ENCODE peak calls at places on chromosome 19, in ten cellular contexts. One of them, this sample, is unnamed.

GRCh38 chr19:55005684-55006488 is 32.2 kb downstream of the GP6 start:
- DNase-seq in NB4: peak
- DNase-seq in D721Med: no peak
- DNase-seq in gastrocnemius medialis: peak
- DNase-seq in cardiac fibroblast: no peak
- DNase-seq in HCT116: peak
- DNase-seq in AG09309: no peak
- DNase-seq in tibial artery: no peak
- DNase-seq in fibroblast of lung: peak
- DNase-seq in CD14-positive monocyte: peak
- DNase-seq in this sample: peak

GRCh38 chr19:15448778-15449619 is 757 bp downstream of the WIZ start:
- DNase-seq in NB4: peak
- DNase-seq in D721Med: no peak
- DNase-seq in gastrocnemius medialis: no peak
- DNase-seq in cardiac fibroblast: peak
- DNase-seq in HCT116: no peak
- DNase-seq in AG09309: no peak
- DNase-seq in tibial artery: no peak
- DNase-seq in fibroblast of lung: no peak
- DNase-seq in CD14-positive monocyte: no peak
- DNase-seq in this sample: peak

GRCh38 chr19:33905937-33906577 is 109.4 kb downstream of the KCTD15 start:
- DNase-seq in NB4: no peak
- DNase-seq in D721Med: no peak
- DNase-seq in gastrocnemius medialis: no peak
- DNase-seq in cardiac fibroblast: peak
- DNase-seq in HCT116: no peak
- DNase-seq in AG09309: no peak
- DNase-seq in tibial artery: peak
- DNase-seq in fibroblast of lung: peak
- DNase-seq in CD14-positive monocyte: no peak
- DNase-seq in this sample: peak

GRCh38 chr19:39871886-39872866 is 26.0 kb upstream of the FBL start:
- DNase-seq in NB4: no peak
- DNase-seq in D721Med: no peak
- DNase-seq in gastrocnemius medialis: no peak
- DNase-seq in cardiac fibroblast: no peak
- DNase-seq in HCT116: no peak
- DNase-seq in AG09309: no peak
- DNase-seq in tibial artery: no peak
- DNase-seq in fibroblast of lung: no peak
- DNase-seq in CD14-positive monocyte: no peak
- DNase-seq in this sample: no peak

GRCh38 chr19:34778342-34778741 is 5.3 kb upstream of the ZNF599 start:
- DNase-seq in NB4: no peak
- DNase-seq in D721Med: no peak
- DNase-seq in gastrocnemius medialis: no peak
- DNase-seq in cardiac fibroblast: no peak
- DNase-seq in HCT116: no peak
- DNase-seq in AG09309: no peak
- DNase-seq in tibial artery: no peak
- DNase-seq in fibroblast of lung: no peak
- DNase-seq in CD14-positive monocyte: no peak
- DNase-seq in this sample: no peak

GRCh38 chr19:18663940-18664530 is 19.4 kb upstream of the CRTC1 start:
- DNase-seq in NB4: no peak
- DNase-seq in D721Med: no peak
- DNase-seq in gastrocnemius medialis: no peak
- DNase-seq in cardiac fibroblast: no peak
- DNase-seq in HCT116: no peak
- DNase-seq in AG09309: no peak
- DNase-seq in tibial artery: no peak
- DNase-seq in fibroblast of lung: no peak
- DNase-seq in CD14-positive monocyte: no peak
- DNase-seq in this sample: no peak

GRCh38 chr19:33804021-33804799 is 7.5 kb downstream of the KCTD15 start:
- DNase-seq in NB4: no peak
- DNase-seq in D721Med: no peak
- DNase-seq in gastrocnemius medialis: no peak
- DNase-seq in cardiac fibroblast: peak
- DNase-seq in HCT116: no peak
- DNase-seq in AG09309: no peak
- DNase-seq in tibial artery: peak
- DNase-seq in fibroblast of lung: peak
- DNase-seq in CD14-positive monocyte: no peak
- DNase-seq in this sample: no peak

GRCh38 chr19:13350761-13351160 is 155.5 kb downstream of the CACNA1A start:
- DNase-seq in NB4: no peak
- DNase-seq in D721Med: no peak
- DNase-seq in gastrocnemius medialis: no peak
- DNase-seq in cardiac fibroblast: no peak
- DNase-seq in HCT116: no peak
- DNase-seq in AG09309: no peak
- DNase-seq in tibial artery: no peak
- DNase-seq in fibroblast of lung: no peak
- DNase-seq in CD14-positive monocyte: no peak
- DNase-seq in this sample: no peak

GRCh38 chr19:10227215-10227971 is 3.7 kb downstream of the S1PR2 start:
- DNase-seq in NB4: no peak
- DNase-seq in D721Med: no peak
- DNase-seq in gastrocnemius medialis: no peak
- DNase-seq in cardiac fibroblast: peak
- DNase-seq in HCT116: no peak
- DNase-seq in AG09309: no peak
- DNase-seq in tibial artery: peak
- DNase-seq in fibroblast of lung: no peak
- DNase-seq in CD14-positive monocyte: no peak
- DNase-seq in this sample: peak

GRCh38 chr19:4974855-4975469 is 6.0 kb downstream of the KDM4B start:
- DNase-seq in NB4: no peak
- DNase-seq in D721Med: no peak
- DNase-seq in gastrocnemius medialis: no peak
- DNase-seq in cardiac fibroblast: no peak
- DNase-seq in HCT116: no peak
- DNase-seq in AG09309: no peak
- DNase-seq in tibial artery: no peak
- DNase-seq in fibroblast of lung: no peak
- DNase-seq in CD14-positive monocyte: no peak
- DNase-seq in this sample: no peak

GRCh38 chr19:53867225-53868090 is at the start of gene MYADM:
- DNase-seq in NB4: peak
- DNase-seq in D721Med: peak
- DNase-seq in gastrocnemius medialis: peak
- DNase-seq in cardiac fibroblast: peak
- DNase-seq in HCT116: peak
- DNase-seq in AG09309: peak
- DNase-seq in tibial artery: peak
- DNase-seq in fibroblast of lung: peak
- DNase-seq in CD14-positive monocyte: peak
- DNase-seq in this sample: peak

GRCh38 chr19:15540435-15540834 is 32.1 kb downstream of the CYP4F22 start:
- DNase-seq in NB4: no peak
- DNase-seq in D721Med: no peak
- DNase-seq in gastrocnemius medialis: no peak
- DNase-seq in cardiac fibroblast: no peak
- DNase-seq in HCT116: no peak
- DNase-seq in AG09309: no peak
- DNase-seq in tibial artery: no peak
- DNase-seq in fibroblast of lung: no peak
- DNase-seq in CD14-positive monocyte: no peak
- DNase-seq in this sample: no peak

GRCh38 chr19:44847144-44848035 is 1.3 kb downstream of the NECTIN2 start:
- DNase-seq in NB4: no peak
- DNase-seq in D721Med: no peak
- DNase-seq in gastrocnemius medialis: no peak
- DNase-seq in cardiac fibroblast: peak
- DNase-seq in HCT116: peak
- DNase-seq in AG09309: no peak
- DNase-seq in tibial artery: peak
- DNase-seq in fibroblast of lung: peak
- DNase-seq in CD14-positive monocyte: no peak
- DNase-seq in this sample: peak

GRCh38 chr19:19540707-19541515 is 2.8 kb downstream of the CILP2 start:
- DNase-seq in NB4: peak
- DNase-seq in D721Med: no peak
- DNase-seq in gastrocnemius medialis: no peak
- DNase-seq in cardiac fibroblast: peak
- DNase-seq in HCT116: peak
- DNase-seq in AG09309: no peak
- DNase-seq in tibial artery: no peak
- DNase-seq in fibroblast of lung: peak
- DNase-seq in CD14-positive monocyte: no peak
- DNase-seq in this sample: peak

GRCh38 chr19:32719611-32720059 is at the start of gene TDRD12:
- DNase-seq in NB4: no peak
- DNase-seq in D721Med: no peak
- DNase-seq in gastrocnemius medialis: no peak
- DNase-seq in cardiac fibroblast: no peak
- DNase-seq in HCT116: no peak
- DNase-seq in AG09309: no peak
- DNase-seq in tibial artery: no peak
- DNase-seq in fibroblast of lung: no peak
- DNase-seq in CD14-positive monocyte: no peak
- DNase-seq in this sample: no peak
- TF ChIP-seq CTCF in NB4: no peak
- TF ChIP-seq CTCF in D721Med: no peak
- TF ChIP-seq CTCF in gastrocnemius medialis: no peak
- TF ChIP-seq CTCF in cardiac fibroblast: no peak
- TF ChIP-seq CTCF in HCT116: no peak
- TF ChIP-seq CTCF in AG09309: no peak
- TF ChIP-seq CTCF in tibial artery: no peak
- TF ChIP-seq CTCF in fibroblast of lung: no peak
- TF ChIP-seq CTCF in CD14-positive monocyte: no peak
- TF ChIP-seq CTCF in this sample: no peak

GRCh38 chr19:45865269-45865948 is 1.3 kb downstream of the FOXA3 start:
- DNase-seq in NB4: peak
- DNase-seq in D721Med: no peak
- DNase-seq in gastrocnemius medialis: no peak
- DNase-seq in cardiac fibroblast: no peak
- DNase-seq in HCT116: no peak
- DNase-seq in AG09309: no peak
- DNase-seq in tibial artery: no peak
- DNase-seq in fibroblast of lung: no peak
- DNase-seq in CD14-positive monocyte: no peak
- DNase-seq in this sample: no peak

GRCh38 chr19:45862564-45863334 is at the start of gene SYMPK:
- DNase-seq in NB4: peak
- DNase-seq in D721Med: peak
- DNase-seq in gastrocnemius medialis: peak
- DNase-seq in cardiac fibroblast: peak
- DNase-seq in HCT116: peak
- DNase-seq in AG09309: peak
- DNase-seq in tibial artery: peak
- DNase-seq in fibroblast of lung: peak
- DNase-seq in CD14-positive monocyte: peak
- DNase-seq in this sample: peak

GRCh38 chr19:45863840-45864628 is at the start of gene FOXA3:
- DNase-seq in NB4: peak
- DNase-seq in D721Med: peak
- DNase-seq in gastrocnemius medialis: no peak
- DNase-seq in cardiac fibroblast: peak
- DNase-seq in HCT116: no peak
- DNase-seq in AG09309: no peak
- DNase-seq in tibial artery: no peak
- DNase-seq in fibroblast of lung: peak
- DNase-seq in CD14-positive monocyte: no peak
- DNase-seq in this sample: peak

GRCh38 chr19:45863335-45863839 is 440 bp upstream of the SYMPK start:
- DNase-seq in NB4: no peak
- DNase-seq in D721Med: no peak
- DNase-seq in gastrocnemius medialis: no peak
- DNase-seq in cardiac fibroblast: no peak
- DNase-seq in HCT116: no peak
- DNase-seq in AG09309: no peak
- DNase-seq in tibial artery: no peak
- DNase-seq in fibroblast of lung: no peak
- DNase-seq in CD14-positive monocyte: no peak
- DNase-seq in this sample: no peak

DNA sequence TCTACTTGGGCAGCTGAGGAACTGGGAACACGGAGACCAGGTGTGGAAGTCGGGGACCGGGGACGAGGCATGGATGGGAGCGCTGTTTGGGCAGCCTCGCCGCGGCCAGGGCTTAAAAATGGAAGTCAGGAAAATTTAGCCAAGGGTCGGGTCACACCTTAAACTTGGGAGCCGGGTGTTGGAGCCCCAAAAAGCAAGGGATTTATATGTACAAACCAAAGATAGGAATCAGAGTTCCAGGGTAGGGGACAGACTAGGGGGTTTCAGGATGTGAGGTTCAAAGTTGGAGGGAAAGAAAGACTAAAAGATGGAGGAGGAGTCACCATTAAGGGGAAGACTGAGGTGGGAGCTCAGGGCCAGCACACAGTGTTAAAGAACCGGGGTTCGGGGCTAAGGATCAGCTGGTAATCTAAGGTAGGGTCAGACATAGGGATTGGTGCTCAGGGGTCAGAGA is 530 bp downstream of the FOXA3 start:
- DNase-seq in NB4: peak
- DNase-seq in D721Med: no peak
- DNase-seq in gastrocnemius medialis: no peak
- DNase-seq in cardiac fibroblast: no peak
- DNase-seq in HCT116: no peak
- DNase-seq in AG09309: no peak
- DNase-seq in tibial artery: no peak
- DNase-seq in fibroblast of lung: no peak
- DNase-seq in CD14-positive monocyte: no peak
- DNase-seq in this sample: no peak
- TF ChIP-seq CTCF in NB4: no peak
- TF ChIP-seq CTCF in D721Med: no peak
- TF ChIP-seq CTCF in gastrocnemius medialis: no peak
- TF ChIP-seq CTCF in cardiac fibroblast: no peak
- TF ChIP-seq CTCF in HCT116: no peak
- TF ChIP-seq CTCF in AG09309: no peak
- TF ChIP-seq CTCF in tibial artery: no peak
- TF ChIP-seq CTCF in fibroblast of lung: no peak
- TF ChIP-seq CTCF in CD14-positive monocyte: no peak
- TF ChIP-seq CTCF in this sample: no peak

GRCh38 chr19:50703915-50704548 is 15.6 kb downstream of the SHANK1 start:
- DNase-seq in NB4: peak
- DNase-seq in D721Med: no peak
- DNase-seq in gastrocnemius medialis: no peak
- DNase-seq in cardiac fibroblast: no peak
- DNase-seq in HCT116: peak
- DNase-seq in AG09309: no peak
- DNase-seq in tibial artery: no peak
- DNase-seq in fibroblast of lung: no peak
- DNase-seq in CD14-positive monocyte: no peak
- DNase-seq in this sample: no peak
- TF ChIP-seq CTCF in NB4: no peak
- TF ChIP-seq CTCF in D721Med: peak
- TF ChIP-seq CTCF in gastrocnemius medialis: no peak
- TF ChIP-seq CTCF in cardiac fibroblast: no peak
- TF ChIP-seq CTCF in HCT116: peak
- TF ChIP-seq CTCF in AG09309: no peak
- TF ChIP-seq CTCF in tibial artery: no peak
- TF ChIP-seq CTCF in fibroblast of lung: peak
- TF ChIP-seq CTCF in CD14-positive monocyte: no peak
- TF ChIP-seq CTCF in this sample: peak

DNA sequence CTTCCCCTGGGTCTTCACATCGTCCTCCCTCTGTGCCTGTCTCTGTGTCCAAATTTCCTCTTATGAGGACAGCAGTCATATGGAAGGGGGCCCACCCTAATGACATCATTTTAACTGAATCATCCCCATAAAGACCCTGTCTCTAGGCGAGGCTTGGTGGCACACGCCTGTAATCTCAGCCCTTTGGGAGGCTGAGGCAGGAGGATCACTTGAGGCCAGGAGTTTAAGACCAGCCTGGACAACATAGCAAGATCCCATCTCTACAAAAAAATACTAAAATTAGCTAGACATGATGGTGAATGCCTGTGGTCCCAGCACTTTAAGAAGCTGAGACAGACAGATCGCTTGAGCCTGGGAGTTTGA is 4.8 kb downstream of the MYO9B start:
- DNase-seq in NB4: no peak
- DNase-seq in D721Med: no peak
- DNase-seq in gastrocnemius medialis: no peak
- DNase-seq in cardiac fibroblast: no peak
- DNase-seq in HCT116: no peak
- DNase-seq in AG09309: no peak
- DNase-seq in tibial artery: no peak
- DNase-seq in fibroblast of lung: no peak
- DNase-seq in CD14-positive monocyte: no peak
- DNase-seq in this sample: no peak
- TF ChIP-seq CTCF in NB4: no peak
- TF ChIP-seq CTCF in D721Med: no peak
- TF ChIP-seq CTCF in gastrocnemius medialis: no peak
- TF ChIP-seq CTCF in cardiac fibroblast: no peak
- TF ChIP-seq CTCF in HCT116: no peak
- TF ChIP-seq CTCF in AG09309: no peak
- TF ChIP-seq CTCF in tibial artery: no peak
- TF ChIP-seq CTCF in fibroblast of lung: no peak
- TF ChIP-seq CTCF in CD14-positive monocyte: no peak
- TF ChIP-seq CTCF in this sample: no peak

This sample was measured in nephron progenitor cell.